ENCODE peak calls at places on chromosomes 11 and 22, in ten cellular contexts. U, A, X, V, W, D, M, K, H and G are unnamed samples.

GRCh38 chr11:134367781-134368180 is 36.0 kb downstream of the GLB1L2 start:
- DNase-seq in U (peak), W (peak), X (peak), H (no peak), V (no peak), A (no peak), D (no peak), M (no peak), K (no peak), G (no peak)

GRCh38 chr11:78797559-78797958 is 222.9 kb upstream of the NARS2 start:
- DNase-seq in M (no peak), V (no peak), K (no peak), D (no peak), A (no peak), H (no peak), U (no peak), X (no peak), W (no peak), G (no peak)

GRCh38 chr11:122808494-122808893 is 29.8 kb upstream of the CRTAM start:
- DNase-seq in A (no peak), V (no peak), D (no peak), U (no peak), H (peak), X (no peak), K (peak), M (no peak), W (no peak), G (no peak)

GRCh38 chr11:126229782-126230540 is 18.4 kb downstream of the FAM118B start:
- DNase-seq in A (no peak), V (no peak), W (no peak), X (no peak), M (no peak), D (no peak), U (no peak), H (no peak), K (no peak), G (no peak)

GRCh38 chr22:44316393-44317162 is 3.8 kb upstream of the SHISAL1 start:
- DNase-seq in H (no peak), X (no peak), W (no peak), K (no peak), A (no peak), U (no peak), V (no peak), D (no peak), M (no peak), G (peak)

GRCh38 chr22:39574779-39575551 is 4.4 kb downstream of the CACNA1I start:
- DNase-seq in M (no peak), X (no peak), K (no peak), D (no peak), A (no peak), V (no peak), W (no peak), U (no peak), H (peak), G (peak)

GRCh38 chr11:1300121-1300520 is 9.3 kb downstream of the TOLLIP start:
- DNase-seq in D (no peak), M (no peak), H (no peak), U (no peak), W (no peak), A (peak), V (no peak), K (no peak), X (no peak), G (no peak)

GRCh38 chr22:40705918-40706682 is 26.8 kb downstream of the MCHR1 start:
- DNase-seq in H (no peak), D (no peak), A (no peak), X (no peak), V (no peak), M (no peak), K (no peak), U (no peak), W (no peak), G (no peak)

GRCh38 chr11:107916671-107917241 is 11.5 kb upstream of the RAB39A start:
- DNase-seq in W (peak), M (no peak), D (no peak), U (no peak), H (no peak), V (no peak), X (no peak), K (no peak), A (no peak), G (no peak)

GRCh38 chr11:26931248-26931631 is 62.7 kb upstream of the FIBIN start:
- DNase-seq in K (peak), V (no peak), A (no peak), D (no peak), W (no peak), U (no peak), M (no peak), X (no peak), H (no peak), G (no peak)

GRCh38 chr22:38412435-38413084 is 42.4 kb downstream of the KCNJ4 start:
- DNase-seq in D (peak), A (peak), U (peak), X (peak), M (peak), K (no peak), V (peak), H (no peak), W (peak), G (no peak)

GRCh38 chr22:19895160-19895849 is 40.6 kb upstream of the GNB1L start:
- DNase-seq in V (no peak), W (no peak), M (no peak), K (no peak), X (no peak), A (no peak), D (no peak), H (no peak), U (no peak), G (no peak)

GRCh38 chr11:110490886-110491285 is 61.1 kb downstream of the FDX1 start:
- DNase-seq in U (no peak), D (no peak), W (no peak), M (no peak), A (no peak), X (no peak), V (no peak), H (peak), K (no peak), G (no peak)

GRCh38 chr11:16946477-16947282 is 67.5 kb downstream of the PLEKHA7 start:
- DNase-seq in M (no peak), X (no peak), K (no peak), D (no peak), A (no peak), V (peak), U (no peak), H (no peak), W (no peak), G (no peak)

GRCh38 chr11:103586756-103587155 is 449.7 kb upstream of the DDI1 start:
- DNase-seq in D (no peak), K (no peak), V (no peak), H (peak), W (no peak), U (no peak), A (no peak), X (no peak), M (no peak), G (no peak)

GRCh38 chr22:22657712-22658111 is 13.3 kb downstream of the GGTLC2 start:
- DNase-seq in D (no peak), V (no peak), M (no peak), W (no peak), H (no peak), U (no peak), A (no peak), K (no peak), X (no peak), G (no peak)

GRCh38 chr11:119196833-119197483 is 9.2 kb upstream of the CBL start:
- DNase-seq in H (peak), D (peak), V (peak), K (peak), X (peak), M (peak), A (no peak), W (no peak), U (peak), G (peak)

GRCh38 chr22:39212721-39213376 is 31.9 kb downstream of the PDGFB start:
- DNase-seq in M (no peak), K (peak), D (no peak), U (no peak), X (peak), V (no peak), W (no peak), H (peak), A (no peak), G (no peak)

GRCh38 chr11:32892355-32893090 is at the start of gene QSER1:
- DNase-seq in M (peak), X (peak), D (peak), W (peak), H (peak), K (peak), U (peak), A (peak), V (no peak), G (no peak)

GRCh38 chr11:102253018-102253775 is 64.1 kb upstream of the BIRC3 start:
- DNase-seq in D (peak), M (no peak), K (no peak), V (peak), H (no peak), U (no peak), X (no peak), A (no peak), W (peak), G (no peak)

GRCh38 chr11:76424379-76424778 is 20.4 kb upstream of the EMSY start:
- DNase-seq in H (no peak), V (no peak), U (no peak), W (no peak), D (no peak), K (no peak), X (no peak), A (no peak), M (no peak), G (no peak)

GRCh38 chr11:94751806-94752205 is 16.4 kb upstream of the AMOTL1 start:
- DNase-seq in H (no peak), V (no peak), M (no peak), U (no peak), D (no peak), A (no peak), X (no peak), W (no peak), K (no peak), G (no peak)

GRCh38 chr11:828501-829115 is 889 bp downstream of the CRACR2B start:
- DNase-seq in D (no peak), A (no peak), W (no peak), H (no peak), M (no peak), K (no peak), V (no peak), U (no peak), X (no peak), G (no peak)

GRCh38 chr11:117026593-117027330 is 71.5 kb downstream of the SIK3 start:
- DNase-seq in H (peak), M (no peak), K (no peak), A (no peak), D (no peak), U (no peak), W (no peak), X (no peak), V (no peak), G (peak)

DNA sequence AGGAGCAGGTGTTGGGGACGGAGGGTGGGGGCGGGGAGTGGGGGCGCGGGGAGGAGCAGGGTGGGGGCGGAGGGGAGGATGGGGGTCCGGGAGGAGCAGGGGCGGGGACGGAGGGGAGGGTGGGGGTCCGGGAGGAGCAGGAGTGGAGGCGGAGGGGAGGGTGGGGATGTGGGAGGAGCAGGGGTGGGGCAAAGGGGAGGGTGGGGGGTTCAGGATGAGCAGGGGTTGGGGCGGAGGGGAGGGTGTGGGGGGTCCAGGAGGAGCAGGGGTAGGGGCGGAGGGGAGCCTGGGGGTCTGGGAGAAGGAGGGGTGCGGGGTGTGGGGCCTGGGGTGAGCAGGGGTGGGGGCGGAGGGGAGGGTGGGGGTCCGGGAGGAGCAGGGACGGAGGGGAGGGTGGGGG is 17.1 kb downstream of the CRELD2 start:
- DNase-seq in D (no peak), A (no peak), H (no peak), X (no peak), U (no peak), V (no peak), W (no peak), K (no peak), M (no peak), G (no peak)
- H3K4me3 ChIP-seq in D (peak), A (peak), H (peak), X (peak), U (peak), V (peak), W (no peak), K (no peak), M (no peak), G (no peak)

GRCh38 chr11:7167976-7168740 is 79.4 kb downstream of the RBMXL2 start:
- DNase-seq in X (no peak), K (no peak), D (no peak), U (no peak), W (no peak), H (no peak), A (no peak), M (no peak), V (no peak), G (no peak)
- H3K4me3 ChIP-seq in X (no peak), K (no peak), D (no peak), U (no peak), W (no peak), H (no peak), A (no peak), M (no peak), V (no peak), G (no peak)

DNA sequence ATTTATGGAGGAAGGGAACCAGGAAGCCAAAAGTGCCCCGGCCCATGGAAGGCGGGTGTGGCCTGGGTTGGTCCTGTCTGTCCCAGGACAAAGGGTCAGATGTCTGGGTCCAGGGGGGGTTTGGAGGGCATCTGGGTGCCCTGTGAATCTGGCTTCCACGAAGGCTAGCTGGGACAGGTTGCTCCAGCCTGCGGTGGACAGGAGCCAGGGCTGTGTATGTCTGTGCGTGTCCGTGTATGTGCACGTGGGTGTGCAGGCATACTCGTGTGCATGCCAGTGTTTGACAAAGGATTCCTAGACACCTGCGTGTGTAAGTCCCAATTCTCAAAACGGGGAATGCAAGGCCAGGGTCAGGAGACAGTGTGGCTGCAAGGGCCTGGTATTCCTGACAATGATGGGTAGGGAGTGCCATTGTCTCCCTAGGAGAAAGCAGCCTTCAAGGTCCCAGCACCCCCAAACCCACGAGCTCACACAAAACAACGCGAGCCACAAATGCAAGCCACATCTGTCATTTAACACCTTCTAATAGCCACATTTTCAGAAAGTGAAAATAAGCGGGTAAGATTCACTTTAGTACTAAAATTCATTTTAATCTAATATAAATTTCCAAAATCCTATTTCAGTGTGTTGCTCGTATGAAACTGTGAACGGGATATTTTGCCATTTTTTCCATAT is 78.4 kb upstream of the WNT7B start:
- DNase-seq in V (no peak), A (peak), X (peak), U (peak), H (no peak), W (peak), D (peak), M (no peak), K (peak), G (no peak)
- H3K4me3 ChIP-seq in V (peak), A (peak), X (peak), U (peak), H (peak), W (no peak), D (peak), M (peak), K (no peak), G (peak)

GRCh38 chr11:13339196-13340153 is 61.9 kb downstream of the BMAL1 start:
- DNase-seq in V (no peak), D (no peak), U (no peak), A (peak), M (no peak), W (no peak), H (peak), K (no peak), X (no peak), G (peak)

GRCh38 chr11:13336246-13336873 is 58.8 kb downstream of the BMAL1 start:
- DNase-seq in V (no peak), D (no peak), U (no peak), A (no peak), M (no peak), X (no peak), K (no peak), H (no peak), W (no peak), G (no peak)

GRCh38 chr11:13335319-13335718 is 57.7 kb downstream of the BMAL1 start:
- DNase-seq in V (peak), K (peak), A (peak), U (peak), H (peak), X (peak), D (peak), M (peak), W (peak), G (no peak)

GRCh38 chr11:13338437-13339069 is 61.0 kb downstream of the BMAL1 start:
- DNase-seq in A (no peak), M (no peak), X (no peak), V (no peak), D (no peak), U (no peak), K (no peak), W (no peak), H (peak), G (no peak)

GRCh38 chr11:13337986-13338436 is 60.4 kb downstream of the BMAL1 start:
- DNase-seq in U (no peak), V (no peak), H (no peak), A (no peak), K (no peak), M (no peak), X (no peak), D (peak), W (no peak), G (no peak)
- H3K4me3 ChIP-seq in U (no peak), V (no peak), H (peak), A (peak), K (no peak), M (no peak), X (peak), D (no peak), W (no peak), G (peak)

GRCh38 chr11:61007383-61007970 is 36.0 kb downstream of the CD6 start:
- DNase-seq in X (no peak), H (no peak), W (peak), U (peak), V (no peak), A (peak), M (no peak), D (peak), K (no peak), G (no peak)
- H3K4me3 ChIP-seq in X (peak), H (peak), W (no peak), U (peak), V (peak), A (peak), M (no peak), D (peak), K (peak), G (peak)

GRCh38 chr11:2380396-2380795 is 3.3 kb downstream of the CD81 start:
- DNase-seq in K (no peak), H (no peak), V (no peak), U (peak), A (no peak), M (no peak), W (no peak), X (no peak), D (no peak), G (no peak)
- H3K4me3 ChIP-seq in K (no peak), H (no peak), V (peak), U (no peak), A (no peak), M (no peak), W (no peak), X (peak), D (no peak), G (no peak)

GRCh38 chr11:3837793-3838192 is 3.0 kb downstream of the RHOG start:
- DNase-seq in H (no peak), M (no peak), X (peak), K (peak), V (peak), U (no peak), D (peak), W (no peak), A (no peak), G (no peak)
- H3K4me3 ChIP-seq in H (no peak), M (peak), X (peak), K (no peak), V (no peak), U (no peak), D (no peak), W (no peak), A (no peak), G (no peak)